ENCODE peak calls at places on chromosome 2, in eight cellular contexts. J is MV-4-11, P is SW480, W is mucosa of gallbladder, S is GM03348, L is IMR-90, X is cardiac fibroblast, C is NCI-H524. T is an unnamed sample.

GRCh38 chr2:206435738-206436137 is 7.6 kb upstream of the ADAM23 start:
- DNase-seq in J (no peak), P (no peak), W (no peak), S (no peak), L (no peak), X (no peak), C (no peak), T (no peak)

GRCh38 chr2:160242863-160243552 is 42.9 kb upstream of the ITGB6 start:
- DNase-seq in J (no peak), P (no peak), W (no peak), S (no peak), L (no peak), X (no peak), C (peak; percentile 15), T (peak; percentile 34)

GRCh38 chr2:222613715-222614331 is 42.1 kb downstream of the FARSB start:
- DNase-seq in J (peak; percentile 27), P (peak; percentile 48), W (no peak), S (peak; percentile 68), L (peak; percentile 66), X (peak; percentile 67), C (peak; percentile 57), T (peak; percentile 51)

GRCh38 chr2:68907923-68908253 is 36.7 kb upstream of the BMP10 start:
- DNase-seq in J (no peak), P (no peak), W (no peak), S (no peak), L (no peak), X (no peak), C (no peak), T (peak; percentile 26)

GRCh38 chr2:223062304-223062845 is 10.4 kb downstream of the KCNE4 start:
- DNase-seq in J (no peak), P (no peak), W (no peak), S (peak; percentile 39), L (peak; percentile 67), X (peak; percentile 74), C (no peak), T (no peak)

GRCh38 chr2:178088774-178089173 is 16.2 kb upstream of the PDE11A start:
- DNase-seq in J (no peak), P (no peak), W (no peak), S (no peak), L (no peak), X (no peak), C (no peak), T (no peak)

GRCh38 chr2:111705711-111706323 is 178.2 kb downstream of the ANAPC1 start:
- DNase-seq in J (peak; percentile 98), P (peak; percentile 99), W (no peak), S (peak; percentile 38), L (peak; percentile 97), X (peak; percentile 94), C (no peak), T (peak; percentile 100)

GRCh38 chr2:117323341-117323740 is 491.1 kb upstream of the DDX18 start:
- DNase-seq in J (no peak), P (no peak), W (no peak), S (no peak), L (no peak), X (no peak), C (no peak), T (no peak)

T was measured in MM.1S.